ENCODE peak calls at places on chromosomes 6 and 20, in six cellular contexts. B is RCC 7860; L is NCI-H1092 treated with DMSO at 0.1 percent for 48 hours; D is ELF-1; G is activated effector memory CD4-positive, alpha-beta T cell treated with Interleukin-2 at 50 U/mL for 16 hours; Z is smooth muscle cell of the brain vasculature. E is an unnamed sample.

GRCh38 chr6:131029661-131030297 is 33.3 kb downstream of the EPB41L2 start:
- DNase-seq in G (no peak), L (no peak), D (peak), B (peak), Z (no peak), E (peak)

GRCh38 chr20:58137651-58138265 is 90.7 kb downstream of the ANKRD60 start:
- DNase-seq in D (no peak), Z (no peak), L (no peak), B (no peak), G (no peak), E (no peak)

GRCh38 chr6:19811397-19812079 is 25.6 kb upstream of the ID4 start:
- DNase-seq in G (no peak), Z (no peak), B (no peak), D (peak), L (no peak), E (no peak)

GRCh38 chr6:161908872-161909271 is 635.0 kb upstream of the AGPAT4 start:
- DNase-seq in Z (no peak), D (no peak), G (no peak), B (no peak), L (no peak), E (no peak)

GRCh38 chr6:155517282-155517681 is 61.6 kb upstream of the NOX3 start:
- DNase-seq in L (no peak), B (no peak), Z (no peak), D (no peak), G (no peak), E (no peak)

GRCh38 chr6:106397441-106397840 is 36.9 kb downstream of the CRYBG1 start:
- DNase-seq in Z (no peak), G (no peak), D (no peak), L (no peak), B (peak), E (no peak)

GRCh38 chr6:84057908-84058307 is 24.3 kb downstream of the MRAP2 start:
- DNase-seq in Z (no peak), L (peak), G (no peak), B (no peak), D (no peak), E (no peak)

GRCh38 chr6:122494665-122495272 is 23.2 kb upstream of the SERINC1 start:
- DNase-seq in L (peak), D (no peak), Z (no peak), B (no peak), G (no peak), E (no peak)

GRCh38 chr6:105897131-105897530 is 189.0 kb upstream of the PRDM1 start:
- DNase-seq in B (no peak), L (no peak), G (no peak), Z (no peak), D (no peak), E (no peak)

GRCh38 chr6:150953860-150954259 is 88.4 kb downstream of the MTHFD1L start:
- DNase-seq in D (no peak), B (no peak), Z (no peak), L (no peak), G (no peak), E (no peak)

GRCh38 chr6:18985061-18985460 is 597.9 kb downstream of the RNF144B start:
- DNase-seq in Z (no peak), L (no peak), B (no peak), D (no peak), G (no peak), E (no peak)

GRCh38 chr6:24981385-24981758 is 45.6 kb upstream of the RIPOR2 start:
- DNase-seq in D (peak), Z (no peak), L (no peak), G (no peak), B (no peak), E (no peak)

GRCh38 chr20:31842471-31843157 is 2.8 kb downstream of the FOXS1 start:
- DNase-seq in Z (no peak), B (no peak), G (no peak), L (no peak), D (no peak), E (no peak)

GRCh38 chr6:138677538-138677937 is 96.0 kb upstream of the CCDC28A start:
- DNase-seq in G (no peak), L (no peak), B (no peak), D (peak), Z (no peak), E (no peak)

GRCh38 chr6:105806486-105806920 is 279.6 kb upstream of the PRDM1 start:
- DNase-seq in Z (no peak), L (no peak), D (no peak), B (no peak), G (no peak), E (no peak)

GRCh38 chr6:125868252-125868651 is 77.5 kb downstream of the NCOA7 start:
- DNase-seq in G (no peak), Z (no peak), D (no peak), L (no peak), B (no peak), E (no peak)

E was measured in GM06990.